ENCODE peak calls at places on chromosomes 7 and 10, in nine cellular contexts. O is GM23338; W is neural progenitor cell; K is naive thymus-derived CD4-positive, alpha-beta T cell; L is Caco-2; V is body of pancreas; Q is foreskin keratinocyte; M is IMR-90; U is CD4-positive, CD25-positive, alpha-beta regulatory T cell. A is an unnamed sample.

GRCh38 chr7:44104880-44105771 is 981 bp downstream of the AEBP1 start:
- DNase-seq in O (peak; percentile 49), W (peak; percentile 51), K (peak; percentile 24), L (no peak), V (no peak), Q (peak; percentile 53), M (peak; percentile 46), U (no peak), A (no peak)

GRCh38 chr10:87752571-87752970 is 65.5 kb downstream of the ATAD1 start:
- DNase-seq in O (no peak), W (no peak), K (no peak), L (no peak), V (no peak), Q (peak; percentile 75), M (peak; percentile 80), U (no peak), A (no peak)

GRCh38 chr7:65438593-65438992 is 64.9 kb downstream of the ZNF92 start:
- DNase-seq in O (no peak), W (no peak), K (no peak), L (no peak), V (no peak), Q (peak; percentile 88), M (peak; percentile 88), U (no peak), A (no peak)

GRCh38 chr7:104328308-104328969 is at the start of gene LHFPL3:
- DNase-seq in O (peak; percentile 74), W (peak; percentile 72), K (no peak), L (no peak), V (no peak), Q (no peak), M (no peak), U (no peak), A (no peak)

GRCh38 chr7:27163776-27164380 is 1.5 kb downstream of the HOXA9 start:
- DNase-seq in O (no peak), W (no peak), K (no peak), L (no peak), V (no peak), Q (peak; percentile 52), M (no peak), U (no peak), A (no peak)

GRCh38 chr10:117284726-117285494 is 44.0 kb downstream of the SLC18A2 start:
- DNase-seq in O (no peak), W (no peak), K (no peak), L (no peak), V (no peak), Q (no peak), M (no peak), U (no peak), A (no peak)

GRCh38 chr10:12214763-12215218 is 18.8 kb downstream of the CDC123 start:
- DNase-seq in O (peak; percentile 73), W (peak; percentile 61), K (peak; percentile 52), L (no peak), V (peak; percentile 26), Q (peak; percentile 26), M (peak; percentile 64), U (peak; percentile 21), A (peak; percentile 45)

GRCh38 chr7:46291601-46292150 is 370.6 kb upstream of the IGFBP3 start:
- DNase-seq in O (no peak), W (no peak), K (no peak), L (no peak), V (no peak), Q (peak; percentile 97), M (peak; percentile 75), U (no peak), A (no peak)

GRCh38 chr7:139783647-139784385 is 6.0 kb upstream of the HIPK2 start:
- DNase-seq in O (peak; percentile 54), W (peak; percentile 51), K (no peak), L (no peak), V (no peak), Q (peak; percentile 57), M (no peak), U (no peak), A (no peak)

GRCh38 chr7:507623-508305 is 11.9 kb downstream of the PDGFA start:
- DNase-seq in O (no peak), W (no peak), K (no peak), L (peak; percentile 33), V (peak; percentile 14), Q (no peak), M (no peak), U (no peak), A (no peak)

GRCh38 chr10:11874568-11875182 is 51.5 kb downstream of the PROSER2 start:
- DNase-seq in O (peak; percentile 89), W (peak; percentile 87), K (peak; percentile 17), L (peak; percentile 95), V (peak; percentile 58), Q (peak; percentile 87), M (peak; percentile 12), U (no peak), A (no peak)

GRCh38 chr7:149474309-149475120 is 13.7 kb upstream of the ZNF777 start:
- DNase-seq in O (peak; percentile 26), W (no peak), K (no peak), L (no peak), V (no peak), Q (no peak), M (no peak), U (no peak), A (no peak)

DNA sequence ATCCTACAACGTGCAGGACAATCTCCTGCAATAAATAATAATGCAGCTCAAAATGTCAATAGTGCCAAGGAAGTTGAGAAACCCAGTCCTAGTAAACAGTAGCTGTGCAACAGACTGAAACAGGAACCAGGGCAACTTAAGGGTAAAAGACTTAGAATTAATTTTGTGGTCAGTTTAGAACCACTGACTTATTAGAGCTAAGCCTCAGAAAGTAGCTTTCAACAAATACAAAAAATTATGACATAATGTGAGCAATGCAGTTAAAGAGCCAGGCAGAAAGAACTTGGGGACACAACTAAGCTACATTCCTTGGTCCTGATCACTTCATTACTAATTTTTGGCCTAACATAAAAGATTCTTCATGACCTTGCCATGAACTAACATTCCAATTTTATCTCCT is 195.3 kb downstream of the MACC1 start:
- DNase-seq in O (no peak), W (no peak), K (no peak), L (no peak), V (no peak), Q (no peak), M (no peak), U (no peak), A (no peak)
- H3K4me1 ChIP-seq in O (peaks cover 54% of the 10 kb centered on the region), W (peaks cover 6% of the 10 kb centered on the region), K (no peaks in the 10 kb centered on the region), L (no peaks in the 10 kb centered on the region), V (no peaks in the 10 kb centered on the region), Q (no peaks in the 10 kb centered on the region), M (no peaks in the 10 kb centered on the region), U (no peaks in the 10 kb centered on the region), A (no peaks in the 10 kb centered on the region)

GRCh38 chr10:28553963-28554362 is 21.0 kb downstream of the WAC start:
- DNase-seq in O (no peak), W (no peak), K (no peak), L (no peak), V (no peak), Q (no peak), M (no peak), U (no peak), A (no peak)
- H3K4me1 ChIP-seq in O (peaks cover 14% of the 10 kb centered on the region), W (peaks cover 11% of the 10 kb centered on the region), K (peaks cover 38% of the 10 kb centered on the region), L (peaks cover 22% of the 10 kb centered on the region), V (peaks cover 65% of the 10 kb centered on the region), Q (peaks cover 26% of the 10 kb centered on the region), M (peaks cover 4% of the 10 kb centered on the region), U (peaks cover 72% of the 10 kb centered on the region), A (peaks cover 99% of the 10 kb centered on the region)

GRCh38 chr7:2612445-2613112 is 19.2 kb upstream of the TTYH3 start:
- DNase-seq in O (peak; percentile 90), W (no peak), K (no peak), L (peak; percentile 69), V (peak; percentile 34), Q (no peak), M (no peak), U (no peak), A (no peak)
- H3K4me1 ChIP-seq in O (peaks cover 9% of the 10 kb centered on the region), W (peaks cover 25% of the 10 kb centered on the region), K (no peaks in the 10 kb centered on the region), L (no peaks in the 10 kb centered on the region), V (peaks cover 15% of the 10 kb centered on the region), Q (no peaks in the 10 kb centered on the region), M (peaks cover 7% of the 10 kb centered on the region), U (no peaks in the 10 kb centered on the region), A (no peaks in the 10 kb centered on the region)

DNA sequence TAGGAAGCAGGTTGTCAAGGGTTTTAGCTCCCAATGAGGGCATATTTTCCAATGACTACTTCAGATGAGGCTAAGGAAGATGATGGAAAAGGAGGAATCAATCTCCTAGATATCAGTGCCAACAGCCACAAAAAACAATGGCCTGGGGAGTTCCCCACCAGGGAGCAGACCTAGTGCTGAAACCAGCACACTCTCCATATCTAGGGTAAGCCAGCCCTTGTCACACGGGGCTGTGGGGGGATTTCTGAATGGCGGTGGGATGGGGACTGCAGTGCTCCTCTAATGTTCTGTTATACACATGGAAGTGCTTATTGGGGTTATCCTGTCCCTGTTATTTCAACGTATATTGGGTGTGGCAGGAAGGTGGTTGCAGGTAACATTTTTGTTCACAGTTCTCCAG is 18.5 kb downstream of the EPC1 start:
- DNase-seq in O (no peak), W (no peak), K (no peak), L (no peak), V (no peak), Q (no peak), M (no peak), U (no peak), A (no peak)
- H3K4me1 ChIP-seq in O (peaks cover 55% of the 10 kb centered on the region), W (peaks cover 23% of the 10 kb centered on the region), K (peaks cover 69% of the 10 kb centered on the region), L (peaks cover 20% of the 10 kb centered on the region), V (peaks cover 80% of the 10 kb centered on the region), Q (peaks cover 19% of the 10 kb centered on the region), M (peaks cover 7% of the 10 kb centered on the region), U (peaks cover 93% of the 10 kb centered on the region), A (peaks cover 90% of the 10 kb centered on the region)

DNA sequence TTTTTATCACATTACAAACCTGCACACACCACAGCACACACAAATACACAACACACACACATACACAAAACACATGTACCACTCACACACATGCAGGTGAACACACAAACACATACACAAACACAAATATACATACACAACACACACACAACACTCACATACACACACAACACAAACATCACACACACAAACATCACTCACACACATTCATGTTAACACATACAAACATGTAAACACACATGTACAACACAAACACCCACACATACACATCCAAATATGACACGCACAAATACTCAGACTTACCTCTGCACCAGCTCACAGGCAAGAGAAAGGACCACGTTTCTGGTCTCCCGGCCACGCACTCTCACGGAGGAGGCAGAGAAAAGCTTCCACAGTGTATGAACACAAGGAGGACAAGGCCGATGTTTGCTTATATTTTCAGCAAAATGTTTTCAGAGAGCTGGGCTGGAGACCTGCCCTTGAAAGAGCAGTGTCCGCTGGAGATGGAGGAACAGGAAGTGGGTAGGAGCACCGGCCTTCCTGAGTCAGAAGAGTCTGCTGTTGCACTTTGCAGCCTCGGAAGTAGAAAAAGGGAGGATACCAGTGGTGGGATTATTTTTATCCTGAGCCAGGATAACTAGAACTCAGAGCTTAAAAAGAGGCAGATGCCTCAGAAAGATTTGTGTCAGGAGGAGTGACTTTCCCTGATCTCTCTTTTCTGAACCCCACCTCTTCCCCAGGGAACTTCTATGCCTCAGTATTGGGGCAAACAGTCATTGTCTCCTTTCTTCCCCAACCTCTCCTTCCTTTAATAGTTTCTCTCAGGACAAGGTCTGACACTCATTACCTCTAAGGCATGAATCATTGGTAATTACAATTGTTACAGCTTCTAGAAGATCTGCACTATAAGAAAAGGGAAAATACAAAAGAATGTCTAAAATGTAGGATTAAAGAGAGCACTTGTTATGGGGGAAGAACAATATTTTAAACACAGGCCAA is at the start of gene GIMAP6:
- DNase-seq in O (no peak), W (no peak), K (peak; percentile 38), L (no peak), V (no peak), Q (no peak), M (no peak), U (no peak), A (peak; percentile 36)
- H3K4me1 ChIP-seq in O (no peaks in the 10 kb centered on the region), W (no peaks in the 10 kb centered on the region), K (peaks cover 52% of the 10 kb centered on the region), L (no peaks in the 10 kb centered on the region), V (no peaks in the 10 kb centered on the region), Q (no peaks in the 10 kb centered on the region), M (no peaks in the 10 kb centered on the region), U (peaks cover 69% of the 10 kb centered on the region), A (peaks cover 79% of the 10 kb centered on the region)

A was measured in CD4-positive, alpha-beta memory T cell.